ENCODE peak calls at places on chromosomes 2 and 18, in seven cellular contexts. M, J, R, O, H, N and C are unnamed samples.

GRCh38 chr2:240689975-240690374 is 1.7 kb upstream of the AQP12A start:
- DNase-seq in N (no peak), J (no peak), R (no peak), M (no peak), O (no peak), H (no peak), C (no peak)

GRCh38 chr2:160365691-160366367 is 127.8 kb downstream of the RBMS1 start:
- DNase-seq in R (peak; percentile 82), H (no peak), N (no peak), O (peak; percentile 68), J (peak; percentile 59), M (no peak), C (no peak)

GRCh38 chr2:125169022-125169763 is 1144.1 kb downstream of the CNTNAP5 start:
- DNase-seq in J (no peak), H (no peak), N (no peak), O (no peak), M (no peak), R (no peak), C (no peak)

GRCh38 chr18:8207996-8208395 is 401.2 kb upstream of the RAB12 start:
- DNase-seq in M (no peak), N (no peak), J (no peak), H (no peak), O (no peak), R (no peak), C (no peak)

GRCh38 chr2:136344339-136344738 is 226.4 kb upstream of the CXCR4 start:
- DNase-seq in O (no peak), R (no peak), M (no peak), N (no peak), J (no peak), H (no peak), C (no peak)

GRCh38 chr2:170143045-170143717 is 34.8 kb upstream of the MYO3B start:
- DNase-seq in M (no peak), O (no peak), H (no peak), R (no peak), J (no peak), N (no peak), C (no peak)

GRCh38 chr2:99480390-99480789 is 9.4 kb downstream of the REV1 start:
- DNase-seq in N (no peak), M (no peak), H (no peak), R (no peak), J (no peak), O (no peak), C (peak; percentile 55)

GRCh38 chr2:99974275-99974674 is 168.1 kb downstream of the AFF3 start:
- DNase-seq in H (no peak), J (no peak), N (no peak), M (no peak), R (no peak), O (no peak), C (peak; percentile 86)

GRCh38 chr2:1010373-1011017 is 59.8 kb downstream of the SNTG2 start:
- DNase-seq in M (peak; percentile 87), H (no peak), R (no peak), O (no peak), J (no peak), N (no peak), C (peak; percentile 42)

GRCh38 chr2:84257871-84258270 is 201.2 kb downstream of the SUCLG1 start:
- DNase-seq in J (no peak), R (no peak), M (peak; percentile 27), H (no peak), N (no peak), O (no peak), C (no peak)

GRCh38 chr2:65528241-65528574 is 95.8 kb upstream of the SPRED2 start:
- DNase-seq in O (no peak), H (no peak), M (no peak), R (no peak), N (no peak), J (no peak), C (no peak)

GRCh38 chr2:2689313-2689712 is 358.2 kb upstream of the MYT1L start:
- DNase-seq in M (no peak), N (no peak), H (no peak), R (no peak), O (no peak), J (no peak), C (no peak)

GRCh38 chr2:61470122-61470951 is 550 bp downstream of the USP34 start:
- DNase-seq in O (peak; percentile 80), M (peak; percentile 91), H (peak; percentile 86), J (peak; percentile 90), N (peak; percentile 85), R (peak; percentile 93), C (no peak)

GRCh38 chr2:68745006-68745405 is 10.4 kb downstream of the ARHGAP25 start:
- DNase-seq in H (no peak), R (no peak), J (no peak), O (no peak), M (no peak), N (no peak), C (no peak)

GRCh38 chr2:20217041-20217970 is 7.6 kb downstream of the SDC1 start:
- DNase-seq in J (no peak), N (no peak), M (no peak), H (peak; percentile 33), O (no peak), R (no peak), C (no peak)

GRCh38 chr2:229431331-229431954 is 160.4 kb upstream of the PID1 start:
- DNase-seq in R (no peak), M (peak; percentile 54), J (no peak), N (no peak), H (no peak), O (no peak), C (no peak)

GRCh38 chr2:154477319-154477718 is 221.2 kb upstream of the KCNJ3 start:
- DNase-seq in N (no peak), H (no peak), M (no peak), J (no peak), O (no peak), R (no peak), C (no peak)
- H3K36me3 ChIP-seq in N (no peaks in the 10 kb centered on the region), H (no peaks in the 10 kb centered on the region), M (no peaks in the 10 kb centered on the region), J (no peaks in the 10 kb centered on the region), O (no peaks in the 10 kb centered on the region), R (no peaks in the 10 kb centered on the region), C (no peaks in the 10 kb centered on the region)

GRCh38 chr2:73267008-73267407 is 17.3 kb downstream of the FBXO41 start:
- DNase-seq in M (no peak), R (no peak), N (no peak), H (no peak), O (no peak), J (no peak), C (no peak)
- H3K36me3 ChIP-seq in M (no peaks in the 10 kb centered on the region), R (no peaks in the 10 kb centered on the region), N (no peaks in the 10 kb centered on the region), H (no peaks in the 10 kb centered on the region), O (no peaks in the 10 kb centered on the region), J (no peaks in the 10 kb centered on the region), C (no peaks in the 10 kb centered on the region)

GRCh38 chr2:108820439-108820838 is 33.9 kb downstream of the CCDC138 start:
- DNase-seq in J (no peak), O (no peak), H (no peak), M (no peak), N (no peak), R (no peak), C (no peak)
- H3K36me3 ChIP-seq in J (peaks cover 43% of the 10 kb centered on the region), O (no peaks in the 10 kb centered on the region), H (peaks cover 15% of the 10 kb centered on the region), M (peaks cover 15% of the 10 kb centered on the region), N (no peaks in the 10 kb centered on the region), R (peaks cover 23% of the 10 kb centered on the region), C (no peaks in the 10 kb centered on the region)

DNA sequence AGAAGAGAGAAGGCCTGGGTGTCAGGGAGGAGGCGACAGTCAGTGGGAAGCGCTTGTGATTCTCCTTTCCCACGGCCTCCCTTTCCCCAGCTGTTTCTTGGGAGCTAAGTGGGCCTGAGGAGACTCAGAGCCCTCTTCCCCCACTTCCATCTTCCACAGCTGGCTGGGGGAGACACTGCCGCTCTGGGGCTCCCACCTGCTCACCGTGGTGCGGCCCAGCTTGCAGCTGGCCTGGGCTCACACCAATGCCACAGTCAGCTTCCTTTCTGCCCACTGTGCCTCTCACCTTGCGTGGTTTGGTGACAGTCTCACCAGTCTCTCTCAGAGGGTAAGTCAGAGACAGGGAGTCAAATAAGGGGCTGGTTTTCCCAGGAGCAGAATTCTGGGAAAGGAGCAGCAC is 7.1 kb downstream of the TMEM214 start:
- DNase-seq in J (no peak), O (no peak), N (no peak), H (no peak), M (no peak), R (no peak), C (no peak)
- H3K36me3 ChIP-seq in J (peaks cover 64% of the 10 kb centered on the region), O (peaks cover 56% of the 10 kb centered on the region), N (peaks cover 24% of the 10 kb centered on the region), H (peaks cover 55% of the 10 kb centered on the region), M (peaks cover 38% of the 10 kb centered on the region), R (peaks cover 50% of the 10 kb centered on the region), C (peaks cover 3% of the 10 kb centered on the region)

GRCh38 chr18:22956226-22956625 is 23.1 kb downstream of the RBBP8 start:
- DNase-seq in R (no peak), O (no peak), J (no peak), M (no peak), H (no peak), N (no peak), C (no peak)

GRCh38 chr18:22946841-22947240 is 13.7 kb downstream of the RBBP8 start:
- DNase-seq in H (no peak), M (no peak), J (no peak), N (no peak), O (no peak), R (no peak), C (no peak)

GRCh38 chr18:22951823-22952222 is 18.7 kb downstream of the RBBP8 start:
- DNase-seq in M (no peak), R (no peak), N (no peak), O (no peak), J (no peak), H (no peak), C (no peak)

DNA sequence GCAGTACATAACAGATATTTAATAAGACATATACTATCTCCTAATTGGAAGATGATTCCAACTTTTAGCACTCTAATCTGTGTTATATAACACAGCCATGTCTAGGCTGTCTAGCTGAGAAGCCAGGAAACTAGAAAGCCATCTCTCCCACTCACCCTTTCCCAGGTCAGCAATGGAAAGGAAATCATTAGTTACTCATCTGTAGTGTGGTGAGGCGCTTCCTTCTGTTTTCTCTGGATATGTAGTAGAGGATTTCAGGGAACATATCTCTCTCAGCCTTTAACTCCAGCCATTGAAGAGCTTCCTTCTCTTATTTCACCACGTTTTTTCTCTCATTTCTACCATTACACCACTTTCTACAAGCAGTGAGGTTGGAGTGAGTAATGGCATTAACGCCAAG is 19.4 kb downstream of the RBBP8 start:
- DNase-seq in J (no peak), O (no peak), H (no peak), M (no peak), N (no peak), R (no peak), C (no peak)
- H3K36me3 ChIP-seq in J (peaks cover 52% of the 10 kb centered on the region), O (no peaks in the 10 kb centered on the region), H (no peaks in the 10 kb centered on the region), M (peaks cover 42% of the 10 kb centered on the region), N (no peaks in the 10 kb centered on the region), R (peaks cover 12% of the 10 kb centered on the region), C (peaks cover 2% of the 10 kb centered on the region)

DNA sequence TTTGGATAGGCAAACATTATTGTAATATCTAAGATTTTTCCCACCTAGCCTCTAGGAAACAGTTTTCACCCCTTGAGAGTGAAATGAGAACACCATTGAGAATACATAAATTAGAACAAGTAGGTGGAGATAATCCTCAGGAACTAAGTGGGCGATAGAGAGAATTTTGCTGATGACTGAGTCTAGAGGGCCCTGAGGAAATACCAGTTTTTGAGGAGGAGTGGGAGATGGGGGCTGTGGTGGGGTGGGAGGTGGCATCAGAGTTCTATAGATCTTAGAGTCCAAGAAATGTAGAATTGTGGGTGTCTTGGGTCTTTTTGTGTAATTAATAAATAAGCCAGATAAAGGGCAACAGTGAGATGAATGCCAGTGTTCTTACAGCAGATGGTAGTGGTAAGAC is 11.8 kb downstream of the NCAPH start:
- DNase-seq in N (no peak), O (no peak), R (no peak), M (no peak), H (no peak), J (no peak), C (no peak)
- H3K36me3 ChIP-seq in N (no peaks in the 10 kb centered on the region), O (no peaks in the 10 kb centered on the region), R (no peaks in the 10 kb centered on the region), M (no peaks in the 10 kb centered on the region), H (no peaks in the 10 kb centered on the region), J (no peaks in the 10 kb centered on the region), C (no peaks in the 10 kb centered on the region)